ENCODE peak calls at places on chromosome 22, in eight cellular contexts. G is GM12878, I is esophagus squamous epithelium, U is heart left ventricle, D is ovary, Q is sigmoid colon, L is left ventricle myocardium inferior, Y is thyroid gland. O is an unnamed sample.

GRCh38 chr22:40388231-40388630 is 17.8 kb downstream of the SGSM3 start:
- DNase-seq in D (no peak), Q (no peak), U (no peak), I (no peak), Y (no peak), G (no peak), L (no peak), O (no peak)

GRCh38 chr22:17085277-17086091 is 684 bp downstream of the IL17RA start:
- DNase-seq in D (peak), G (no peak), U (peak), Y (peak), I (no peak), L (peak), Q (peak), O (no peak)

GRCh38 chr22:23220485-23221350 is 40.4 kb downstream of the BCR start:
- DNase-seq in U (peak), D (peak), Y (no peak), G (no peak), I (no peak), L (peak), Q (no peak), O (no peak)

GRCh38 chr22:49039625-49040024 is 788.0 kb downstream of the BRD1 start:
- DNase-seq in D (no peak), Q (peak), L (no peak), U (no peak), G (no peak), I (no peak), Y (no peak), O (no peak)

GRCh38 chr22:44597616-44598015 is 99.6 kb upstream of the RTL6 start:
- DNase-seq in G (no peak), L (no peak), U (no peak), D (no peak), Q (no peak), I (no peak), Y (no peak), O (peak)

GRCh38 chr22:19873960-19874306 is 19.3 kb upstream of the GNB1L start:
- DNase-seq in G (no peak), D (peak), L (no peak), I (no peak), Q (no peak), U (peak), Y (no peak), O (no peak)

GRCh38 chr22:32579533-32580220 is 105.1 kb downstream of the FBXO7 start:
- DNase-seq in I (no peak), Q (no peak), D (no peak), U (peak), L (peak), Y (no peak), G (no peak), O (no peak)

GRCh38 chr22:33180371-33180770 is 122.2 kb upstream of the SYN3 start:
- DNase-seq in L (no peak), I (no peak), Q (no peak), G (no peak), D (no peak), U (no peak), Y (no peak), O (no peak)

GRCh38 chr22:45475876-45476514 is 26.7 kb upstream of the FBLN1 start:
- DNase-seq in L (no peak), U (no peak), Y (no peak), Q (no peak), I (no peak), D (peak), G (no peak), O (no peak)

GRCh38 chr22:35313311-35314121 is 13.8 kb downstream of the TOM1 start:
- DNase-seq in I (no peak), Q (peak), G (no peak), L (peak), D (no peak), Y (peak), U (peak), O (no peak)

GRCh38 chr22:42797021-42797420 is 60.1 kb downstream of the ARFGAP3 start:
- DNase-seq in I (no peak), Y (no peak), D (no peak), G (no peak), L (peak), Q (peak), U (no peak), O (no peak)

GRCh38 chr22:48785792-48786678 is 1041.6 kb downstream of the BRD1 start:
- DNase-seq in L (no peak), G (no peak), I (no peak), Y (no peak), D (no peak), U (no peak), Q (peak), O (no peak)

GRCh38 chr22:45472426-45472825 is 30.3 kb upstream of the FBLN1 start:
- DNase-seq in L (no peak), Q (no peak), D (no peak), I (no peak), Y (no peak), G (no peak), U (no peak), O (no peak)

GRCh38 chr22:38882480-38882879 is 10.5 kb upstream of the CBX6 start:
- DNase-seq in I (no peak), Q (no peak), G (no peak), D (peak), U (peak), Y (peak), L (no peak), O (no peak)

GRCh38 chr22:38879961-38880360 is 7.9 kb upstream of the CBX6 start:
- DNase-seq in D (no peak), Q (no peak), U (no peak), L (no peak), Y (no peak), I (no peak), G (no peak), O (no peak)

GRCh38 chr22:38881997-38882396 is 10.0 kb upstream of the CBX6 start:
- DNase-seq in Y (no peak), G (no peak), I (no peak), D (no peak), U (no peak), Q (no peak), L (no peak), O (no peak)

GRCh38 chr22:38882972-38883622 is 11.1 kb upstream of the CBX6 start:
- DNase-seq in Q (no peak), I (no peak), D (no peak), Y (no peak), U (no peak), L (no peak), G (no peak), O (no peak)

DNA sequence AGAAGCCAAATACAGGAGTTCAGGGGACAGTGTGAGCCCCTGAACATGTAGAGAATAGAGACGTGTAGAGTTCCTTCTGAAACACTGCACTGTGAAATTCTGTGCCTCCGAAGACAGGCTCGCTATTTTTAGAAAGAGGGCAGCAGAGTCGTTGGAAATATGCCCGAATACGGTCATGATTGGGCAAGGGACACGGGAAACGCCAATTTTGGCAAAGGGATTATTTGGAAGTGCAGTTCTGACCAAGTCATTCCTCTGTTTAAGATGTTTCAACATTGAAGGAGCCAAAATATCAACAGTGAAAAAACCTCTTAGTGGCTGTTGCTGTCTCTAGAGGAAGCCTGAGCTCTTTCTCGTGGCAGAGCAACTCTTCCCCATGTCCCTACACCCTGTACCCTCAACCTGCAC is 9.5 kb upstream of the CBX6 start:
- DNase-seq in I (no peak), L (no peak), Q (peak), U (peak), G (no peak), Y (peak), D (peak), O (no peak)
- TF ChIP-seq CTCF in I (no peak), L (no peak), Q (no peak), U (no peak), G (no peak), Y (no peak), D (no peak), O (no peak)

DNA sequence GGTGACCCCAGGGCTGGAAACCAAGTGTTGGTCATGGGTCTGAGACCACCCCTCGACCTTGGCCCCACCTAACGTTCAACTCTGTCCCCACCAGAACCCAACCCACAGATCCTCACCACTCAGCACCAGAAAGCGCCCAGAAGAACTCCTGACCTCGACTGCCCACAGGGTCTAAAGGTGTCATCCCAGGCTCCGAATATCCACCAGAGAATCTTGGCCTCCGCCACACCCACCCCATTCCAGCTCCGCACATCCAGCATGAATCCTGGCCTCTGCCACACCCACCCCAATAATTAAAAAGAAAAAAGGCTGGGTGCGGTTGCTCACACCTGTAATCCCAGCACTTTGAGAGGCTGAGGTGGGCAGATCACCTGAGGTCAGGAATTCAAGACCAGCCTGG is 1.3 kb downstream of the CERK start:
- DNase-seq in Y (no peak), I (no peak), U (no peak), G (no peak), D (no peak), Q (no peak), L (no peak), O (no peak)
- H3K4me3 ChIP-seq in Y (no peak), I (peak), U (peak), G (peak), D (peak), Q (peak), L (peak), O (peak)

GRCh38 chr22:24555160-24555495 is 190 bp upstream of the GUCD1 start:
- DNase-seq in U (peak), L (peak), Y (peak), I (peak), Q (peak), D (peak), G (peak), O (peak)

GRCh38 chr22:24554316-24555159 is at the start of gene GUCD1:
- DNase-seq in Y (peak), Q (no peak), I (no peak), G (no peak), U (peak), L (peak), D (no peak), O (no peak)

GRCh38 chr22:24559471-24559870 is 3.7 kb downstream of the SNRPD3 start:
- DNase-seq in G (no peak), Q (no peak), Y (no peak), L (no peak), I (no peak), U (no peak), D (no peak), O (no peak)

GRCh38 chr22:24553597-24554315 is 1.2 kb downstream of the GUCD1 start:
- DNase-seq in Y (no peak), D (peak), U (peak), L (peak), Q (peak), G (no peak), I (no peak), O (no peak)

DNA sequence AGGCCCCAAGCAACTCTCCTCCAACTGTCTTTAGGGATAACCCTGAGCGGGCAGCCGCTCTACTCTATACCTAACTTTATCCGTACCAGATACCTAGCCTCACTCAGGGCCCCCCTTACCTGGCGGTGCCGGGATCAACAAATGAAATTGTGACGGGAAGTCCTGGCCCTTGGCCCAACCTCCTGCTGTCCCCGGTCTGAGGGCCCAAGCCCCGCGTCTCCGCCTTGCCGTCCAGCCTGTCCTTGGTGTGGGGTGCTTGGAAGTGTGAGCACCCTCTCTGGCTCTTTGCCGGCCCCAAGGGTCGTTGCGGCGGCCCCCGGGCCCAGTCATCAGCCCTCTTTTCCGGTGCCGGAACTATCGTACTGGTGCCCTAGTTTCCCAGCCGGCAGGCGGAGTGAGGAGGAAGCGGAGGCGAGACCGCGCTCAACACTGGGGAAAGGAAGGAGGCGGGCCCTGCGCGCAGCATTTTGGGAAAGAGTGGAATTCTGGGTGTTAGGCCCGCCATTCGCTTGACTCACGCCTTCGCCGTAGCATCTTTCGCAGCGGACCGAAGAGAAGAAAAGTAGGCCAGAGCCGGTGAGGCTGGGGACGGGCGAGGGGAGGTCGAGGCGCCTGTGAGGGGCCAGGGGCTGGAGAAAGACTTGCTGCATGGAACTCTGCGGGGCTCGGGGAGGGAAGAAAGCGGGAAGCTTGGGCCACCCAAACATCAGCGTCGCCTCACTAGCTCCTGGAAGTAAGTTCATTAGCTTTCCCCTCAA is at the start of gene SNRPD3:
- DNase-seq in Y (peak), L (peak), Q (peak), I (peak), D (peak), G (peak), U (peak), O (peak)
- TF ChIP-seq CTCF in Y (no peak), L (peak), Q (peak), I (no peak), D (no peak), G (no peak), U (no peak), O (no peak)

GRCh38 chr22:30225220-30225922 is 21.2 kb downstream of the LIF start:
- DNase-seq in L (no peak), D (no peak), Y (no peak), Q (no peak), G (no peak), U (no peak), I (no peak), O (no peak)

GRCh38 chr22:30227438-30228228 is 18.9 kb downstream of the LIF start:
- DNase-seq in I (no peak), D (no peak), L (no peak), U (no peak), Y (no peak), G (no peak), Q (no peak), O (no peak)

GRCh38 chr22:30224161-30224857 is 22.2 kb downstream of the LIF start:
- DNase-seq in L (no peak), U (no peak), D (no peak), Q (no peak), Y (no peak), I (no peak), G (peak), O (no peak)

GRCh38 chr22:30228509-30229359 is 17.8 kb downstream of the LIF start:
- DNase-seq in D (no peak), L (no peak), I (no peak), G (no peak), Q (no peak), U (no peak), Y (no peak), O (no peak)

DNA sequence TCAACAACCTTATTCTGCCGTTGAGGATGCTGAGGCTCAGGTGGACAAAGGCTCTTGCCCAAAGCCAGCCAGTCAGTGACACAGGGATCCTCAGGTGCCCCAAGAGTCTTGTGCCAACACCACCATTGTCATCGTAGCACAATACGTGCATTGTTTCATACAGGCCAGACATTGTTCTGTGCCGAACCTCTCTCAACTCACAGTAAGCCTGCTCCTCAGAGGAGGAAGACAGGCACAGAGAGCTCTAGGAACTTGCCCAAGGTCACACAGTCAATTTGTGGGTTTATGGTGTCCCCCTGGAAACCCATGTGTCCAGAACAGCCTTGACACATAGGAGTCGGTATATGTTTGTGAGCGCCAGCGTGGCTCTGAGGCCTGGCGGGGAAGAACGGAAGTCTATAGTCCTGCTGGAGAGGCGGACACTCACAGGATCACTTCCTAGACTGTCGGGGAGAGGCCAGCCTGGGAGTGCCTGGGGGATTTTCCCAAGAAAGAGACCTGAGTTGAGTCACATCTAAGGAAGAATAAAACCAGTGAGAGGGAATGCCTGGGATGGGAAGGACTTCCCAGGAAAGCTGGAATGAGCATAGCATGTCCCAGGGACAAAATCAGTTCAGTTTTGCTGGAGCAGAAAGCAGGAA is 20.2 kb downstream of the LIF start:
- DNase-seq in Y (no peak), L (no peak), I (no peak), G (no peak), D (no peak), U (no peak), Q (no peak), O (no peak)
- H3K4me3 ChIP-seq in Y (no peak), L (no peak), I (no peak), G (no peak), D (no peak), U (no peak), Q (no peak), O (no peak)

GRCh38 chr22:50506611-50507420 is 686 bp downstream of the LMF2 start:
- DNase-seq in I (no peak), U (no peak), L (no peak), G (no peak), Y (peak), D (peak), Q (peak), O (no peak)

GRCh38 chr22:50508897-50509296 is 873 bp downstream of the NCAPH2 start:
- DNase-seq in U (no peak), Q (no peak), D (no peak), L (no peak), G (no peak), I (no peak), Y (no peak), O (no peak)

GRCh38 chr22:50507991-50508884 is at the start of gene NCAPH2:
- DNase-seq in L (peak), U (peak), G (peak), D (peak), Y (peak), Q (peak), I (peak), O (peak)

GRCh38 chr22:50505776-50506610 is 1.5 kb downstream of the LMF2 start:
- DNase-seq in D (peak), L (no peak), Y (no peak), U (no peak), Q (peak), I (no peak), G (no peak), O (no peak)

DNA sequence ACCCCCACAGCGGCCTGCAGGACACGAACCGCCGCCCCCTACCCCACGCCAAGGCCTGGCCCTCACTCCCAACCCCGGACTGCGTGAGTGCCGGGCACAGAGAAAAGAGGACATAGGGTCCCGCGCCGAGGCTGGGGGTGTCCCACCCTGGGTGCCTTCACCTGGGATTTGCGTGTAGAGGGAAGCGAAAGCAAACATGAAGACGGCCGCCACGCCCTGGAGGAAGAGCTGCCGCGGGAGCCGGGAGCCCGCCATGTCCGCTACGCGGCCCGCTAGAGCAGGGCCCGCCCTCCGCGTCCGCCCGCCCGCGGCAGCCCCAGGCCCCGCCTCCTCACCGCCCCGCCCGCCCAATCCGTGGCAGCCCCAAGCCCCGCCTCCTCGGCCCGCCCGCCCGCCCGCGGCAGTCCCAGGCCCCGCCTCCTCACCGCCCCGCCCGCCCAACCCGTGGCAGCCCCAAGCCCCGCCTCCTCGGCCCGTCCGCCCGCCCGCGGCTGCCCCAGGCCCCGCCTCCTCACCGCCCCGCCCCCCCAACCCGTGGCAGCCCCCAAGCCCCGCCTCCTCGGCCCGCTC is at the start of gene LMF2:
- DNase-seq in D (peak), I (no peak), G (no peak), Q (peak), L (peak), Y (peak), U (peak), O (no peak)
- TF ChIP-seq CTCF in D (no peak), I (no peak), G (no peak), Q (no peak), L (no peak), Y (no peak), U (no peak), O (no peak)

GRCh38 chr22:36937319-36938027 is 24.0 kb downstream of the CSF2RB start:
- DNase-seq in Q (no peak), G (no peak), Y (no peak), U (no peak), I (no peak), D (no peak), L (no peak), O (no peak)

GRCh38 chr22:36942561-36942960 is 29.1 kb downstream of the CSF2RB start:
- DNase-seq in U (no peak), I (no peak), D (no peak), Q (no peak), L (no peak), Y (no peak), G (no peak), O (no peak)

GRCh38 chr22:36938886-36939285 is 25.5 kb downstream of the CSF2RB start:
- DNase-seq in L (no peak), U (no peak), G (no peak), I (no peak), D (no peak), Y (no peak), Q (no peak), O (no peak)

GRCh38 chr22:36938028-36938425 is 24.6 kb downstream of the CSF2RB start:
- DNase-seq in L (no peak), I (no peak), G (no peak), Q (no peak), Y (no peak), U (no peak), D (no peak), O (no peak)

GRCh38 chr22:36940676-36941075 is 27.2 kb downstream of the CSF2RB start:
- DNase-seq in I (no peak), U (no peak), Y (no peak), Q (no peak), D (no peak), L (no peak), G (peak), O (no peak)
- H3K4me3 ChIP-seq in I (no peak), U (no peak), Y (no peak), Q (no peak), D (no peak), L (no peak), G (no peak), O (no peak)

GRCh38 chr22:26606611-26607010 is 11.2 kb downstream of the CRYBB1 start:
- DNase-seq in Y (no peak), I (no peak), D (no peak), L (no peak), U (no peak), G (no peak), Q (no peak), O (no peak)
- TF ChIP-seq CTCF in Y (no peak), I (no peak), D (no peak), L (no peak), U (no peak), G (no peak), Q (no peak), O (no peak)

GRCh38 chr22:37545703-37546435 is 14.4 kb upstream of the CDC42EP1 start:
- DNase-seq in Y (peak), I (no peak), Q (peak), D (peak), G (no peak), L (peak), U (peak), O (peak)
- H3K4me3 ChIP-seq in Y (no peak), I (peak), Q (peak), D (peak), G (no peak), L (peak), U (peak), O (peak)